ENCODE peak calls at places on chromosome 15, in six cellular contexts. A, G, Y, U, O and H are unnamed samples.

GRCh38 chr15:69351333-69351732 is 52.6 kb downstream of the PAQR5 start:
- DNase-seq in A (no peak), G (no peak), Y (no peak), U (no peak), O (no peak), H (no peak)

GRCh38 chr15:68794869-68795268 is 25.8 kb downstream of the ANP32A start:
- DNase-seq in A (no peak), G (no peak), Y (no peak), U (no peak), O (no peak), H (no peak)

GRCh38 chr15:58043192-58043903 is 22.2 kb downstream of the ALDH1A2 start:
- DNase-seq in A (peak; percentile 33), G (peak; percentile 17), Y (peak; percentile 14), U (peak; percentile 66), O (no peak), H (no peak)

GRCh38 chr15:80512729-80513670 is 108.8 kb downstream of the ARNT2 start:
- DNase-seq in A (no peak), G (no peak), Y (no peak), U (no peak), O (no peak), H (no peak)

GRCh38 chr15:63440265-63440648 is 58.6 kb upstream of the CA12 start:
- DNase-seq in A (no peak), G (no peak), Y (no peak), U (no peak), O (no peak), H (no peak)

GRCh38 chr15:67164401-67164791 is 90.1 kb downstream of the AAGAB start:
- DNase-seq in A (no peak), G (no peak), Y (no peak), U (no peak), O (no peak), H (no peak)

GRCh38 chr15:42465520-42466259 is 25.3 kb downstream of the ZNF106 start:
- DNase-seq in A (no peak), G (no peak), Y (no peak), U (no peak), O (no peak), H (no peak)

GRCh38 chr15:89783111-89783860 is 7.2 kb downstream of the MESP2 start:
- DNase-seq in A (no peak), G (no peak), Y (no peak), U (no peak), O (no peak), H (no peak)

GRCh38 chr15:68379759-68380290 is 52.1 kb downstream of the ITGA11 start:
- DNase-seq in A (no peak), G (no peak), Y (no peak), U (peak; percentile 3), O (peak; percentile 52), H (no peak)

GRCh38 chr15:61198722-61199121 is 30.4 kb downstream of the RORA start:
- DNase-seq in A (no peak), G (no peak), Y (no peak), U (no peak), O (no peak), H (no peak)

GRCh38 chr15:61195116-61196002 is 33.7 kb downstream of the RORA start:
- DNase-seq in A (no peak), G (no peak), Y (no peak), U (no peak), O (no peak), H (no peak)

GRCh38 chr15:61197187-61197586 is 31.9 kb downstream of the RORA start:
- DNase-seq in A (no peak), G (no peak), Y (no peak), U (no peak), O (no peak), H (no peak)

GRCh38 chr15:61196156-61196555 is 32.9 kb downstream of the RORA start:
- DNase-seq in A (no peak), G (no peak), Y (no peak), U (no peak), O (no peak), H (no peak)

DNA sequence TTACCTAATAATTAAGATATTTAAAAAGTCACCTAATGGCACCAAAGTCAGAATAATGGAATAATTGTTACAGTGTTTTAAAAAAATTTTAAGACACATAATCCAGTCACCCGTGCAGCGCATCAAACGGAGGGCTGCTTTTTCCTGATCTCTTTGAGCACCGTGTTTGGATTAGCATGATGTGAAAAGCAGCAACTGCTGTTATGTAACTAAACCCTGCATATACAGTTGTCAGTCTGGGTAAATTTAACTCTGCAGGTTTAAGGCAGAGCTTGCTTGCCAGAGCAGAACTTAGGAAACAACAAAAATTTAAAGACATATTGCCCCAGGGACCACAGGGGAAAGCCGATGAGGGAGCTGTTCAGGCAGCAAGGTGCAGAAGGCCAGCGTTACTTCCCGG is 32.4 kb downstream of the RORA start:
- DNase-seq in A (no peak), G (no peak), Y (no peak), U (no peak), O (no peak), H (no peak)
- H3K4me3 ChIP-seq in A (no peak overlapping the region), G (no peak overlapping the region), Y (no peak overlapping the region), U (no peak overlapping the region), O (no peak overlapping the region), H (no peak overlapping the region)

DNA sequence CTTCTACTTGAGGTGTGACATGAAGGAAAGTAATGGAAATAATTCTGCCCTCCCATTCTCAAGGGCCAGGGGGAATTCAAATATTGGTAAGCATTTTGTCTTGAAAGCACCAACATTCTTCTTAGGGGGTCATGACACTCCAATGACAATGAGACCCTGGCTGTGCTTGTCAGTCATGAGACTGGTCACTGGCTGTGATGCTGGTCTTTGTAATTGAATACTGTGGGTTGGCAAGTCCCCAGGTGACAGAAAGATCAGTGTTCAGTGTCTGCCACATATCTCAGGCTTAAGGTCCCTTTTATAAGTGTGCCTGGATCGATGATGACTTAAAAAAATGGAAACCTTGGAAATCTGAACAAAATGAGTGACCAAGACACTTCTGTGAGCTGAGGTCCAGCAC is 151.4 kb downstream of the SNRPN start:
- DNase-seq in A (no peak), G (no peak), Y (no peak), U (no peak), O (no peak), H (no peak)
- H3K36me3 ChIP-seq in A (peaks cover 100% of the 10 kb centered on the region), G (peaks cover 51% of the 10 kb centered on the region), Y (peaks cover 17% of the 10 kb centered on the region), U (peaks cover 100% of the 10 kb centered on the region), O (peaks cover 6% of the 10 kb centered on the region), H (peaks cover 4% of the 10 kb centered on the region)

GRCh38 chr15:84582583-84583157 is 18.1 kb upstream of the ZSCAN2 start:
- DNase-seq in A (no peak), G (no peak), Y (no peak), U (no peak), O (no peak), H (no peak)
- H3K4me3 ChIP-seq in A (no peak overlapping the region), G (no peak overlapping the region), Y (no peak overlapping the region), U (no peak overlapping the region), O (no peak overlapping the region), H (no peak overlapping the region)

GRCh38 chr15:30770759-30771158 is 133.0 kb upstream of the FAN1 start:
- DNase-seq in A (no peak), G (no peak), Y (no peak), U (no peak), O (no peak), H (no peak)
- H3K36me3 ChIP-seq in A (no peaks in the 10 kb centered on the region), G (no peaks in the 10 kb centered on the region), Y (no peaks in the 10 kb centered on the region), U (no peaks in the 10 kb centered on the region), O (no peaks in the 10 kb centered on the region), H (no peaks in the 10 kb centered on the region)

DNA sequence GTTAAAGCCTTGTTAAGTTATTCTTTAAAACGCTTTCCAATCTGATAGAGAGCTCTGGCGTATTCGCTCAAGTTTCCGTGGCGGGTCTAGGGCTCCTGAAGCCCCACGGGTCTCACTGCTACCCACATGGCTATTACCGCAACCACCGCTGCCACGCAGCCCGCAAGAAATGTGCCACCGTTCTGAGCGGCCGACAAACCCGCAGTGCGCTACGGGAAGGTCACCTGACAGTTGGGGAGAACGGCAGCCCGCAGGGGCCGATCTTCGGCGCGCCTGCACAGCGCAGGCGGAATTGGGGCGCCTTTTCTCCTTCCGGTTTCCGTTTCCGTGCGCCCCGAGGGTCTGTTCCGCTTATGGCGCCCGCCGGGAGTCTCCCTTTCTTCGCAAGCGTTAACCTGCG is 76.6 kb upstream of the SNRPN start:
- DNase-seq in A (peak; percentile 26), G (peak; percentile 19), Y (no peak), U (no peak), O (no peak), H (no peak)
- H3K4me3 ChIP-seq in A (peak overlapping the region; percentile 62), G (no peak overlapping the region), Y (no peak overlapping the region), U (peak overlapping the region; percentile 32), O (peak overlapping the region; percentile 30), H (no peak overlapping the region)